ENCODE peak calls at places on chromosomes 1 and 21, in seven cellular contexts. O is CD4-positive, alpha-beta T cell; J is WTC11; M is HuH-7.5; Q is GM03348; H is EH; N is fibroblast of lung. D is an unnamed sample.

GRCh38 chr1:36948606-36949005 is 85.7 kb downstream of the GRIK3 start:
- DNase-seq in O (no peak), J (no peak), M (no peak), Q (no peak), H (no peak), N (no peak), D (no peak)

GRCh38 chr21:14697769-14698168 is 151.7 kb upstream of the SAMSN1 start:
- DNase-seq in O (no peak), J (no peak), M (no peak), Q (no peak), H (no peak), N (no peak), D (no peak)

GRCh38 chr1:225849905-225850304 is 32.3 kb downstream of the TMEM63A start:
- DNase-seq in O (no peak), J (no peak), M (no peak), Q (no peak), H (no peak), N (no peak), D (no peak)

GRCh38 chr21:45390121-45390751 is 14.7 kb upstream of the COL18A1 start:
- DNase-seq in O (no peak), J (no peak), M (no peak), Q (no peak), H (no peak), N (no peak), D (no peak)

GRCh38 chr1:46558141-46558963 is 6.9 kb upstream of the KNCN start:
- DNase-seq in O (no peak), J (peak; percentile 36), M (no peak), Q (no peak), H (no peak), N (no peak), D (no peak)

GRCh38 chr1:2608434-2609055 is 22.0 kb downstream of the PRXL2B start:
- DNase-seq in O (no peak), J (no peak), M (no peak), Q (no peak), H (no peak), N (no peak), D (no peak)

GRCh38 chr1:82160036-82160435 is 359.3 kb downstream of the ADGRL2 start:
- DNase-seq in O (no peak), J (no peak), M (no peak), Q (no peak), H (no peak), N (peak; percentile 65), D (peak; percentile 64)

GRCh38 chr1:62384276-62385005 is 52.4 kb upstream of the USP1 start:
- DNase-seq in O (no peak), J (no peak), M (no peak), Q (peak; percentile 85), H (peak; percentile 75), N (peak; percentile 98), D (peak; percentile 77)

GRCh38 chr1:214476958-214477870 is 74.2 kb downstream of the PTPN14 start:
- DNase-seq in O (no peak), J (no peak), M (no peak), Q (peak; percentile 89), H (peak; percentile 93), N (peak; percentile 70), D (no peak)

GRCh38 chr1:234170622-234171021 is 202.6 kb upstream of the COA6 start:
- DNase-seq in O (no peak), J (no peak), M (no peak), Q (no peak), H (no peak), N (no peak), D (no peak)